ENCODE peak calls at places on chromosome 15, in four cellular contexts. S, W, F and T are unnamed samples.

GRCh38 chr15:36688310-36689102 is 109.1 kb downstream of the CDIN1 start:
- DNase-seq in S (no peak), W (no peak), F (no peak), T (no peak)

GRCh38 chr15:98815207-98815606 is 166.9 kb downstream of the IGF1R start:
- DNase-seq in S (no peak), W (no peak), F (no peak), T (no peak)

GRCh38 chr15:25933456-25934158 is 70.5 kb upstream of the ATP10A start:
- DNase-seq in S (peak; percentile 45), W (peak; percentile 57), F (peak; percentile 90), T (peak; percentile 38)

GRCh38 chr15:96551196-96551595 is 220.7 kb downstream of the NR2F2 start:
- DNase-seq in S (no peak), W (no peak), F (no peak), T (no peak)

GRCh38 chr15:80214979-80215378 is 37.0 kb downstream of the CTXND1 start:
- DNase-seq in S (no peak), W (no peak), F (no peak), T (no peak)

GRCh38 chr15:25170113-25170731 is 215.4 kb downstream of the SNRPN start:
- DNase-seq in S (no peak), W (no peak), F (no peak), T (no peak)

GRCh38 chr15:37046876-37047614 is 53.3 kb downstream of the MEIS2 start:
- DNase-seq in S (no peak), W (no peak), F (peak; percentile 84), T (peak; percentile 19)

GRCh38 chr15:90716317-90716975 is 700 bp upstream of the BLM start:
- DNase-seq in S (peak; percentile 40), W (no peak), F (peak; percentile 8), T (no peak)

GRCh38 chr15:60477991-60478632 is 830 bp downstream of the ICE2 start:
- DNase-seq in S (peak; percentile 46), W (no peak), F (peak; percentile 39), T (no peak)

GRCh38 chr15:98903377-98904018 is 104.1 kb downstream of the PGPEP1L start:
- DNase-seq in S (no peak), W (no peak), F (no peak), T (no peak)

GRCh38 chr15:79290642-79291275 is 8.2 kb downstream of the ANKRD34C start:
- DNase-seq in S (no peak), W (no peak), F (no peak), T (no peak)

GRCh38 chr15:78088773-78089080 is 3.6 kb upstream of the SH2D7 start:
- DNase-seq in S (no peak), W (no peak), F (no peak), T (no peak)

GRCh38 chr15:77901251-77901881 is 176.1 kb downstream of the TBC1D2B start:
- DNase-seq in S (no peak), W (no peak), F (no peak), T (no peak)

GRCh38 chr15:96514607-96515285 is 184.2 kb downstream of the NR2F2 start:
- DNase-seq in S (peak; percentile 15), W (no peak), F (no peak), T (no peak)

GRCh38 chr15:87619161-87619960 is 637.2 kb downstream of the NTRK3 start:
- DNase-seq in S (no peak), W (peak; percentile 26), F (no peak), T (peak; percentile 75)

GRCh38 chr15:56519000-56519399 is 54.1 kb upstream of the MNS1 start:
- DNase-seq in S (no peak), W (no peak), F (no peak), T (no peak)

GRCh38 chr15:55630921-55631320 is 42.8 kb upstream of the PYGO1 start:
- DNase-seq in S (no peak), W (no peak), F (no peak), T (no peak)

GRCh38 chr15:96362001-96362758 is 31.7 kb downstream of the NR2F2 start:
- DNase-seq in S (no peak), W (no peak), F (peak; percentile 29), T (no peak)

GRCh38 chr15:56031836-56032235 is 38.4 kb upstream of the NEDD4 start:
- DNase-seq in S (no peak), W (no peak), F (no peak), T (no peak)

GRCh38 chr15:40069178-40070165 is 30.5 kb upstream of the SRP14 start:
- DNase-seq in S (peak; percentile 93), W (no peak), F (peak; percentile 60), T (no peak)

GRCh38 chr15:78988361-78988911 is 43.6 kb upstream of the CTSH start:
- DNase-seq in S (peak; percentile 63), W (peak; percentile 98), F (no peak), T (peak; percentile 97)

GRCh38 chr15:96388673-96389072 is 58.2 kb downstream of the NR2F2 start:
- DNase-seq in S (no peak), W (no peak), F (no peak), T (no peak)

GRCh38 chr15:70036585-70037343 is 61.0 kb downstream of the TLE3 start:
- DNase-seq in S (peak; percentile 29), W (no peak), F (no peak), T (no peak)

GRCh38 chr15:23648920-23649515 is 1.4 kb upstream of the MAGEL2 start:
- DNase-seq in S (peak; percentile 32), W (no peak), F (peak; percentile 82), T (no peak)

GRCh38 chr15:25177955-25178801 is 223.4 kb downstream of the SNRPN start:
- DNase-seq in S (no peak), W (no peak), F (no peak), T (no peak)

GRCh38 chr15:73937726-73938125 is 11.5 kb downstream of the LOXL1 start:
- DNase-seq in S (no peak), W (no peak), F (no peak), T (no peak)

GRCh38 chr15:70618929-70619328 is 144.4 kb downstream of the UACA start:
- DNase-seq in S (no peak), W (no peak), F (no peak), T (no peak)

GRCh38 chr15:68578960-68579935 is at the start of gene CORO2B:
- DNase-seq in S (peak; percentile 57), W (no peak), F (peak; percentile 80), T (no peak)

GRCh38 chr15:73293773-73294172 is 75.0 kb downstream of the HCN4 start:
- DNase-seq in S (no peak), W (no peak), F (no peak), T (no peak)

GRCh38 chr15:38671675-38672141 is 107.1 kb upstream of the RASGRP1 start:
- DNase-seq in S (no peak), W (no peak), F (no peak), T (no peak)

DNA sequence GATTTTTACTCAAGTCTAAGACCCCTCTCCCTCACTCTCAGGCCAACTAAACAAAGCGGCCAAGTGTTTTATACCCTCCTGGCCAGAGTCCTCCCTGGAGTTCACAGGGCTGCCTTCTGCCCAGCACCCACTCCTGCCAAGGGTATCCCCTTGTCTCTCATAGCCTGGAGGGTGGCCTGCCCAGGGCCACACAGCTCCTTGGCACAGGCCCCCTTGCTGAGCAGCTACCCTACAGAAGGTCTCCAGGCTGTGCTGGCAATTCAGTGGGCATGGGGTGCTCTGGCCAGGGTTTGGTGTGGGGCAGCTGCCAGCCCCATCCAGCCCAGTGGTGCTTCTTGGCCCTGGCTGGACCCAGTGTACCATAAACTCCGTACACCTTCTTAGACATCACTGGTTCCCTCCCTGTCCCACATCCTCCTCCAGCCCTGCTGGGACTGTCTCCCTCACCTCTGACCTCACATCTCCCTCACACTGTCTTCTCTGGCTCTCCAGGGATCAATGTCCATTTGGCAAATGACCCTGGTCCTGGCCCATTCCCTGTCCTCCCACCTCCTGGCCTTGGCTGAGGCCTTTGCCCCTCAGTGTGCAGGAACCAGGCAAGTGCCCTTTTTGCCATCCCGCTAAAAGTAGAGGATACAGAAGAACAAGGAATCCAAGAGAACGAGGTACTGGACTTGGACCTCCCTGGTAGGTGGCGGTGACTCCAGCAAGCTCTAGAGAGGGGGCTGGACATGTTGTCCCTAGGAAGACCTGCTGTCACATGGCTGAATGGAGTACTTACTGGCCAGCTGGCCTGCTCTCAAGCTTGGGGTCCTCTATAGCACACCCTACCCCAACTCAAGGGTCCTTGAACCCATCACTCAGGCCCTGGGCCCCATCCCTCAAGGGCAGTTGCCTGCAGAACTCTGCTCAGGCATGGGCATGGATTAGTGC is 50.0 kb upstream of the TRPM1 start:
- DNase-seq in S (no peak), W (no peak), F (no peak), T (no peak)
- H3K4me3 ChIP-seq in S (no peak overlapping the region), W (no peak overlapping the region), F (no peak overlapping the region), T (no peak overlapping the region)

DNA sequence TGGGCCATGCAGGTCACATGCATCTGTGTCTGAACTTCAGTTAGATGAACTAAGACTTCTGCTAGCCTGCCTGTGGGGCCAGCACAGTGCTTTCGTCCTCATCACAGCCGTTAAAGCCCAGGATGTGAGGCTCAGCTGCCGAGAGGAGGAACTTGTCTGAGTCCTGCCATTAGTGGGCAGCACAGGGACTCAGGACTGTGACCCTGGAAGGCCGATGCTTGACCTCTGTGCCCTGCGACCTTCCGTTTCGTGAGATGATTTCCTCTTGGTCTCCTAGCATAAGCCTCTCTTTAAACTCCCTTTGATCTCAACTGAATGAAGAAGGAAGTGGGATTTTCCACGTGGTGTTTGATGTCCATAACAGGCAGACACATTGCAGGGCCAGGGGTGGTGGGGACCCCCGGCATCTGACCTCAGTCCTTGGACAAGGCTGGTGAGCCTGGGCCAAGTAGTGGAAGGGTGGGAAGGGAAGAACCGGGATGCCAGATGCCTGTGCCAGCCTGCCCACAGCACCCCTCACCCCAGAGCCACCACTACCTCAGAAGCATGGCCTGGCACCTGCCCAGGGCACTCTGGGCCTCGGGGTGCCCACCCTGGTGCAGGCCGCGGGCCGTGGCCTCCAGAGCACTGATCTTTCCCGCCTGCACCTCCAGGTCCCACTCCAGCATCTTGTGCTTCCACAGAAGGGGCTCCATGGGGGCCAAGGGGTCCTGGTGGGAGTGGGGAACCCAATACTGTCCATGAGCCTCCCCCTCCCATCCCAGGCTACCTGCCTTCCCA is 21.6 kb downstream of the PLA2G4B start:
- DNase-seq in S (peak; percentile 15), W (no peak), F (no peak), T (no peak)
- TF ChIP-seq CTCF in S (no peak), W (no peak), F (peak; percentile 19), T (no peak)

GRCh38 chr15:32643907-32644445 is 2.5 kb downstream of the SCG5 start:
- DNase-seq in S (no peak), W (no peak), F (no peak), T (no peak)

GRCh38 chr15:32642667-32643425 is 1.3 kb downstream of the SCG5 start:
- DNase-seq in S (no peak), W (no peak), F (peak; percentile 17), T (no peak)

GRCh38 chr15:32637704-32638103 is 3.8 kb upstream of the SCG5 start:
- DNase-seq in S (no peak), W (no peak), F (no peak), T (no peak)

GRCh38 chr15:32636908-32637567 is 4.5 kb upstream of the SCG5 start:
- DNase-seq in S (no peak), W (no peak), F (no peak), T (no peak)

DNA sequence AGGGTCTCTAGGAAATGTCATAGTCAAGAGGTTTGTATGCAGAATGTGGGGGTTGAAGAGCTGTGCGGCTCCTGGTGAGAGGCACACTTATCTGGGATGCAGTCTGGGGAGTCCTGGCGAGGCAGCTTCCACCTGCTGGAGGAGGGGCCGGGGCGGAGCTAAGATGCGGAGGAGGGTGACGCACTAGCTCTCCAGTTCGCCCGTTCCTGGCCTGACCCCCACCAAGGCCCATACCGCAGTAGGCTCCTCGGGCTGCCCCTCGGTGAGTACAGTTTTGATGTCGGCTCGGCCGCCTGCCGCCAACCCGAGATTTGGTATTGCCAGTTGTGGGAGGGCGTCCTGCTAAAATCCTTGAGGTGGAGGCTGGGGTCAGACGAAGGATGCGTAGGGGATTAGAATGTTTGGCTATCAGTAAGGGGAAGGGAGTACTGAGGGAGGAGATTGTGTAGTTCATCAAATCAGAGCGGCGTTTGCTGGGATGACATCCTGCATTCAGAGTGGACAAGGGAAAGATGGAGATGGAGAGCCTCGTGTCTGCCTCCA is at the start of gene SCG5:
- DNase-seq in S (no peak), W (no peak), F (peak; percentile 96), T (no peak)
- H3K4me3 ChIP-seq in S (no peak within 1 kb of the TSS), W (peak within 1 kb of the TSS; percentile 50), F (peak within 1 kb of the TSS; percentile 60), T (peak within 1 kb of the TSS; percentile 24)

GRCh38 chr15:65468229-65468628 is 45.5 kb upstream of the IGDCC4 start:
- DNase-seq in S (no peak), W (no peak), F (no peak), T (no peak)
- TF ChIP-seq CTCF in S (no peak), W (no peak), F (no peak), T (no peak)